ENCODE peak calls at places on chromosomes 6 and 20, in seven cellular contexts. One of them, this sample, is unnamed.

GRCh38 chr6:160027931-160028330 is 59.0 kb downstream of the IGF2R start:
- DNase-seq in AG04450: no peak
- DNase-seq in Calu3: no peak
- DNase-seq in nephron progenitor cell: no peak
- DNase-seq in astrocyte: no peak
- DNase-seq in mesothelial cell of epicardium: no peak
- DNase-seq in spleen: no peak
- DNase-seq in this sample: no peak

GRCh38 chr6:113989675-113990074 is 18.7 kb upstream of the HDAC2 start:
- DNase-seq in AG04450: no peak
- DNase-seq in Calu3: no peak
- DNase-seq in nephron progenitor cell: no peak
- DNase-seq in astrocyte: peak
- DNase-seq in mesothelial cell of epicardium: no peak
- DNase-seq in spleen: no peak
- DNase-seq in this sample: no peak

GRCh38 chr6:70725817-70726413 is 58.2 kb downstream of the SMAP1 start:
- DNase-seq in AG04450: no peak
- DNase-seq in Calu3: no peak
- DNase-seq in nephron progenitor cell: no peak
- DNase-seq in astrocyte: peak
- DNase-seq in mesothelial cell of epicardium: no peak
- DNase-seq in spleen: no peak
- DNase-seq in this sample: peak

GRCh38 chr6:169326067-169326799 is 72.6 kb upstream of the THBS2 start:
- DNase-seq in AG04450: no peak
- DNase-seq in Calu3: peak
- DNase-seq in nephron progenitor cell: no peak
- DNase-seq in astrocyte: peak
- DNase-seq in mesothelial cell of epicardium: no peak
- DNase-seq in spleen: no peak
- DNase-seq in this sample: peak

GRCh38 chr6:119479860-119480655 is 130.5 kb upstream of the MAN1A1 start:
- DNase-seq in AG04450: no peak
- DNase-seq in Calu3: no peak
- DNase-seq in nephron progenitor cell: no peak
- DNase-seq in astrocyte: peak
- DNase-seq in mesothelial cell of epicardium: no peak
- DNase-seq in spleen: no peak
- DNase-seq in this sample: peak

GRCh38 chr6:34696189-34696738 is 303 bp downstream of the ILRUN start:
- DNase-seq in AG04450: no peak
- DNase-seq in Calu3: no peak
- DNase-seq in nephron progenitor cell: no peak
- DNase-seq in astrocyte: no peak
- DNase-seq in mesothelial cell of epicardium: no peak
- DNase-seq in spleen: no peak
- DNase-seq in this sample: peak

GRCh38 chr6:32151131-32151884 is 431 bp downstream of the PRRT1 start:
- DNase-seq in AG04450: no peak
- DNase-seq in Calu3: no peak
- DNase-seq in nephron progenitor cell: no peak
- DNase-seq in astrocyte: no peak
- DNase-seq in mesothelial cell of epicardium: no peak
- DNase-seq in spleen: no peak
- DNase-seq in this sample: no peak

GRCh38 chr20:49768204-49769124 is 44.2 kb upstream of the SLC9A8 start:
- DNase-seq in AG04450: peak
- DNase-seq in Calu3: peak
- DNase-seq in nephron progenitor cell: no peak
- DNase-seq in astrocyte: peak
- DNase-seq in mesothelial cell of epicardium: no peak
- DNase-seq in spleen: no peak
- DNase-seq in this sample: no peak

GRCh38 chr6:169406034-169406433 is 152.4 kb upstream of the THBS2 start:
- DNase-seq in AG04450: no peak
- DNase-seq in Calu3: no peak
- DNase-seq in nephron progenitor cell: no peak
- DNase-seq in astrocyte: no peak
- DNase-seq in mesothelial cell of epicardium: no peak
- DNase-seq in spleen: no peak
- DNase-seq in this sample: no peak

GRCh38 chr20:16609066-16609465 is 35.8 kb upstream of the KIF16B start:
- DNase-seq in AG04450: no peak
- DNase-seq in Calu3: no peak
- DNase-seq in nephron progenitor cell: peak
- DNase-seq in astrocyte: no peak
- DNase-seq in mesothelial cell of epicardium: no peak
- DNase-seq in spleen: no peak
- DNase-seq in this sample: no peak

GRCh38 chr6:141354191-141354950 is 778.4 kb upstream of the GJE1 start:
- DNase-seq in AG04450: no peak
- DNase-seq in Calu3: no peak
- DNase-seq in nephron progenitor cell: no peak
- DNase-seq in astrocyte: no peak
- DNase-seq in mesothelial cell of epicardium: no peak
- DNase-seq in spleen: no peak
- DNase-seq in this sample: no peak
- TF ChIP-seq CTCF in AG04450: no peak
- TF ChIP-seq CTCF in Calu3: no peak
- TF ChIP-seq CTCF in nephron progenitor cell: no peak
- TF ChIP-seq CTCF in astrocyte: no peak
- TF ChIP-seq CTCF in mesothelial cell of epicardium: no peak
- TF ChIP-seq CTCF in spleen: no peak
- TF ChIP-seq CTCF in this sample: no peak

DNA sequence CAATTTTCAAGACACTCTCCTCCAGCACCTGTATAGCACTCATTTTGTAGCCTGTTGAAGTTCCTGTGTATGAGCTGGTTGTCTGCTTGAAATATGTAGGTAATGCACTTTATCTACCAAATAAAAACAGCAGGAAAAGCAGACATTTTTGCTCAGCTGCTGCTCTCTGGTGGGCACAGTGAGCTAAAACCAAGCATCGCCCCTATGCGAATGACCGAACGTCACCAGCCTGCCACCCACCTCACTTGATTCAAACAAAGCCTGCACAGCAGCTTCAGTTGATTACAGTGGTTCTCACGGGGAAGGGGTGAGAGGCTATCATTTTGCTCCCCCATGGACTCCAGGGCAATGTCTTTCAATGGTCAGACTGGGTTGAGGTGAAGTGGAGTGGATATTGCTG is 185.7 kb downstream of the SASH1 start:
- DNase-seq in AG04450: no peak
- DNase-seq in Calu3: no peak
- DNase-seq in nephron progenitor cell: no peak
- DNase-seq in astrocyte: no peak
- DNase-seq in mesothelial cell of epicardium: no peak
- DNase-seq in spleen: no peak
- DNase-seq in this sample: no peak
- TF ChIP-seq CTCF in AG04450: peak
- TF ChIP-seq CTCF in Calu3: no peak
- TF ChIP-seq CTCF in nephron progenitor cell: no peak
- TF ChIP-seq CTCF in astrocyte: peak
- TF ChIP-seq CTCF in mesothelial cell of epicardium: no peak
- TF ChIP-seq CTCF in spleen: no peak
- TF ChIP-seq CTCF in this sample: no peak

GRCh38 chr6:84284428-84285033 is 57.1 kb upstream of the CEP162 start:
- DNase-seq in AG04450: no peak
- DNase-seq in Calu3: peak
- DNase-seq in nephron progenitor cell: no peak
- DNase-seq in astrocyte: no peak
- DNase-seq in mesothelial cell of epicardium: no peak
- DNase-seq in spleen: no peak
- DNase-seq in this sample: peak
- TF ChIP-seq CTCF in AG04450: peak
- TF ChIP-seq CTCF in Calu3: peak
- TF ChIP-seq CTCF in nephron progenitor cell: peak
- TF ChIP-seq CTCF in astrocyte: peak
- TF ChIP-seq CTCF in mesothelial cell of epicardium: no peak
- TF ChIP-seq CTCF in spleen: no peak
- TF ChIP-seq CTCF in this sample: peak

GRCh38 chr20:51042657-51043247 is 19.8 kb upstream of the KCNG1 start:
- DNase-seq in AG04450: no peak
- DNase-seq in Calu3: peak
- DNase-seq in nephron progenitor cell: no peak
- DNase-seq in astrocyte: no peak
- DNase-seq in mesothelial cell of epicardium: no peak
- DNase-seq in spleen: peak
- DNase-seq in this sample: no peak
- TF ChIP-seq CTCF in AG04450: no peak
- TF ChIP-seq CTCF in Calu3: peak
- TF ChIP-seq CTCF in nephron progenitor cell: peak
- TF ChIP-seq CTCF in astrocyte: no peak
- TF ChIP-seq CTCF in mesothelial cell of epicardium: peak
- TF ChIP-seq CTCF in spleen: no peak
- TF ChIP-seq CTCF in this sample: peak

DNA sequence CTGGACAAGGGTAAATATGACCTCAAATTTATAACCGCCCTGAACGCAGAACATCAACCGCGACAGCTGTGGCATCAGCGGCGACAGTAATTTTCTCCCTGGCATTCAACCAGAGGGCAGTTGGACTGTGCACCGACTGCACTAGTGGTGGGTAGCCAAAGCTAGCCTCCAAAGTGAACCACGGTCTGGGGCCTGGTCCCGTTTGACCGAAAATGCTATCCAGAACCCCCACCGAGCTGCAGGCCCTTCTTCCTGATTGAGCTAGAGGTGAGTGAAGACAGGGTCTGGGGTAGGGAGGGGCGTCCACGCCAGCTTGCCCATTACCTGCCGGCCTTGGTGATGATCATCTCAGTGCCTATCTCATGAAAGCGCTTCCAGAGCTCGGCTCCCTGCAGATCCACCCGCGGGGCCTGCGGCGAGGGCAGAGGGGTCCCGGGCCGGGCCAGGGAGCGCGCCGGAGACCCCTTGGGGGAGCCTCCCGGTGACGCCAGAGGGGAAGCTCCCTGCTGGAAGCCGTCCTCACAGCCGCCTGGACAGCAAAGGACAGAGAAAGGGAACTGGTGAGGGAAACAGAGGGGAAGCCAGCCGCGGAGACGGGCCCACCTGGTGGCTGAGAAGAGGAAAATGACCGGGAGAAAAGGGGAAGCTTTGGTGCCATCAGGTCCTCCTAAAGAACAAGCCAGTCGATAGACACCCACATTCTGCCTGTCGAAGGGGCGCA is 2.0 kb downstream of the TBX18 start:
- DNase-seq in AG04450: no peak
- DNase-seq in Calu3: peak
- DNase-seq in nephron progenitor cell: peak
- DNase-seq in astrocyte: peak
- DNase-seq in mesothelial cell of epicardium: peak
- DNase-seq in spleen: no peak
- DNase-seq in this sample: peak
- TF ChIP-seq CTCF in AG04450: peak
- TF ChIP-seq CTCF in Calu3: no peak
- TF ChIP-seq CTCF in nephron progenitor cell: no peak
- TF ChIP-seq CTCF in astrocyte: peak
- TF ChIP-seq CTCF in mesothelial cell of epicardium: no peak
- TF ChIP-seq CTCF in spleen: no peak
- TF ChIP-seq CTCF in this sample: peak

GRCh38 chr20:6184086-6184485 is 61.3 kb upstream of the FERMT1 start:
- DNase-seq in AG04450: no peak
- DNase-seq in Calu3: no peak
- DNase-seq in nephron progenitor cell: no peak
- DNase-seq in astrocyte: no peak
- DNase-seq in mesothelial cell of epicardium: no peak
- DNase-seq in spleen: no peak
- DNase-seq in this sample: no peak
- TF ChIP-seq CTCF in AG04450: no peak
- TF ChIP-seq CTCF in Calu3: no peak
- TF ChIP-seq CTCF in nephron progenitor cell: no peak
- TF ChIP-seq CTCF in astrocyte: no peak
- TF ChIP-seq CTCF in mesothelial cell of epicardium: no peak
- TF ChIP-seq CTCF in spleen: no peak
- TF ChIP-seq CTCF in this sample: peak

DNA sequence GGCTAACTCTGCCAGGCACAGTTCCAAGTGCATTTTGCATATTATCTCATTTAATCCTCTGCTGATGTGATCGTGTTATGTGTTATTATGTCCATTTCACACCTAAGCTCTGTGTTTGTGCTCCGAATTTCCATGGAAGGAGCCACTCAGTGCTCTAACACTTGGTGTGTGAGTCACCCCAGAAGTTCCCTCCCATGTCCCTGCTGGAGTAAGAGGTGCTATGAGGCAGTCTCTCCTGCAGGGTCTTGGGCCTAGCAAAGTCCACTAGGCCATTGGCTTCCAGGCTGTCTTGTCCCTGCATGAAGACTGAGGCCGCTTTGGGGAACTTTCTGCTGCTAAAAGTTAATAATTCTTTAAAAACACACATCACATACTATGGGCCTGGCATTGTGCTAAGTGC is 405.9 kb upstream of the SULF2 start:
- DNase-seq in AG04450: no peak
- DNase-seq in Calu3: peak
- DNase-seq in nephron progenitor cell: no peak
- DNase-seq in astrocyte: peak
- DNase-seq in mesothelial cell of epicardium: no peak
- DNase-seq in spleen: no peak
- DNase-seq in this sample: no peak
- TF ChIP-seq CTCF in AG04450: no peak
- TF ChIP-seq CTCF in Calu3: no peak
- TF ChIP-seq CTCF in nephron progenitor cell: no peak
- TF ChIP-seq CTCF in astrocyte: no peak
- TF ChIP-seq CTCF in mesothelial cell of epicardium: no peak
- TF ChIP-seq CTCF in spleen: no peak
- TF ChIP-seq CTCF in this sample: no peak

GRCh38 chr20:56616704-56617103 is 12.4 kb upstream of the TFAP2C start:
- DNase-seq in AG04450: no peak
- DNase-seq in Calu3: no peak
- DNase-seq in nephron progenitor cell: no peak
- DNase-seq in astrocyte: no peak
- DNase-seq in mesothelial cell of epicardium: no peak
- DNase-seq in spleen: no peak
- DNase-seq in this sample: no peak

GRCh38 chr20:56610098-56610497 is 19.0 kb upstream of the TFAP2C start:
- DNase-seq in AG04450: no peak
- DNase-seq in Calu3: no peak
- DNase-seq in nephron progenitor cell: no peak
- DNase-seq in astrocyte: no peak
- DNase-seq in mesothelial cell of epicardium: no peak
- DNase-seq in spleen: no peak
- DNase-seq in this sample: no peak

GRCh38 chr20:56609321-56609720 is 19.8 kb upstream of the TFAP2C start:
- DNase-seq in AG04450: no peak
- DNase-seq in Calu3: no peak
- DNase-seq in nephron progenitor cell: no peak
- DNase-seq in astrocyte: no peak
- DNase-seq in mesothelial cell of epicardium: no peak
- DNase-seq in spleen: no peak
- DNase-seq in this sample: no peak

GRCh38 chr20:56617489-56617888 is 11.6 kb upstream of the TFAP2C start:
- DNase-seq in AG04450: no peak
- DNase-seq in Calu3: no peak
- DNase-seq in nephron progenitor cell: no peak
- DNase-seq in astrocyte: no peak
- DNase-seq in mesothelial cell of epicardium: no peak
- DNase-seq in spleen: no peak
- DNase-seq in this sample: no peak

GRCh38 chr20:56614196-56614595 is 14.9 kb upstream of the TFAP2C start:
- DNase-seq in AG04450: no peak
- DNase-seq in Calu3: no peak
- DNase-seq in nephron progenitor cell: no peak
- DNase-seq in astrocyte: no peak
- DNase-seq in mesothelial cell of epicardium: no peak
- DNase-seq in spleen: no peak
- DNase-seq in this sample: no peak
- TF ChIP-seq CTCF in AG04450: no peak
- TF ChIP-seq CTCF in Calu3: no peak
- TF ChIP-seq CTCF in nephron progenitor cell: no peak
- TF ChIP-seq CTCF in astrocyte: no peak
- TF ChIP-seq CTCF in mesothelial cell of epicardium: no peak
- TF ChIP-seq CTCF in spleen: no peak
- TF ChIP-seq CTCF in this sample: no peak

This sample was measured in cardiac muscle cell.